ENCODE peak calls at places on chromosomes 4 and X, in eight cellular contexts. D, W, X, Z, V, K, F and P are unnamed samples.

GRCh38 chr4:148522995-148523394 is 80.8 kb upstream of the NR3C2 start:
- DNase-seq in K (no peak), D (no peak), V (no peak), Z (no peak), F (no peak), W (no peak), X (no peak), P (no peak)

GRCh38 chr4:53682196-53682595 is 90.9 kb upstream of the LNX1 start:
- DNase-seq in F (no peak), V (no peak), K (peak; percentile 24), Z (no peak), X (no peak), W (peak; percentile 47), D (no peak), P (no peak)

GRCh38 chr4:134552063-134552462 is 350.5 kb upstream of the PABPC4L start:
- DNase-seq in K (no peak), W (no peak), D (no peak), V (no peak), X (no peak), F (no peak), Z (no peak), P (no peak)

GRCh38 chr4:126794363-126794762 is 838.4 kb upstream of the INTU start:
- DNase-seq in D (no peak), W (peak; percentile 48), K (no peak), F (no peak), V (no peak), Z (no peak), X (no peak), P (no peak)

GRCh38 chr4:139214039-139214534 is 37.1 kb upstream of the ELF2 start:
- DNase-seq in V (no peak), F (peak; percentile 41), Z (peak; percentile 46), W (peak; percentile 22), K (no peak), D (peak; percentile 69), X (no peak), P (no peak)

GRCh38 chr4:139704915-139705485 is 39.4 kb downstream of the MGST2 start:
- DNase-seq in K (no peak), V (no peak), F (no peak), W (peak; percentile 10), D (peak; percentile 44), X (no peak), Z (no peak), P (no peak)

GRCh38 chr4:153634737-153635353 is 49.2 kb upstream of the TLR2 start:
- DNase-seq in F (no peak), W (peak; percentile 54), V (no peak), K (no peak), D (peak; percentile 9), Z (no peak), X (no peak), P (no peak)

GRCh38 chr4:6343950-6344408 is 74.3 kb downstream of the WFS1 start:
- DNase-seq in F (no peak), X (no peak), K (peak; percentile 45), Z (no peak), V (no peak), W (peak; percentile 63), D (peak; percentile 54), P (no peak)

GRCh38 chr4:123921339-123921738 is 524.7 kb downstream of the SPRY1 start:
- DNase-seq in K (no peak), F (no peak), W (no peak), D (no peak), Z (no peak), X (no peak), V (no peak), P (no peak)

GRCh38 chr4:125741825-125742452 is 427.2 kb downstream of the FAT4 start:
- DNase-seq in D (peak; percentile 1), X (no peak), Z (no peak), V (no peak), W (peak; percentile 67), K (no peak), F (no peak), P (no peak)

GRCh38 chrX:131571348-131571747 is 27.5 kb downstream of the OR13H1 start:
- DNase-seq in F (no peak), X (no peak), K (no peak), Z (no peak), V (no peak), D (no peak), W (no peak), P (no peak)

GRCh38 chr4:126611900-126612299 is 1020.9 kb upstream of the INTU start:
- DNase-seq in K (peak; percentile 28), D (no peak), V (no peak), W (peak; percentile 47), X (no peak), Z (no peak), F (no peak), P (no peak)

GRCh38 chrX:73768886-73769285 is 205.9 kb downstream of the CHIC1 start:
- DNase-seq in W (no peak), Z (no peak), K (no peak), V (no peak), X (no peak), D (no peak), F (no peak), P (no peak)

GRCh38 chrX:130772313-130773140 is 130.5 kb downstream of the ENOX2 start:
- DNase-seq in D (peak; percentile 0), W (peak; percentile 59), X (no peak), F (peak; percentile 3), V (no peak), K (peak; percentile 32), Z (no peak), P (no peak)

GRCh38 chr4:108148316-108148715 is 20.4 kb downstream of the LEF1 start:
- DNase-seq in Z (no peak), X (no peak), F (no peak), D (no peak), V (no peak), K (no peak), W (no peak), P (no peak)

GRCh38 chr4:22869235-22869634 is 176.5 kb downstream of the GBA3 start:
- DNase-seq in D (no peak), F (no peak), Z (no peak), V (no peak), W (no peak), K (no peak), X (no peak), P (no peak)
- TF ChIP-seq CTCF in D (peak; percentile 13), F (no peak), Z (no peak), V (peak; percentile 45), W (no peak), K (no peak), X (no peak), P (no peak)

GRCh38 chr4:147160908-147161513 is 215.3 kb upstream of the TTC29 start:
- DNase-seq in X (no peak), F (no peak), Z (no peak), D (peak; percentile 24), W (peak; percentile 81), K (peak; percentile 14), V (no peak), P (peak; percentile 39)

GRCh38 chr4:147163311-147163710 is 217.6 kb upstream of the TTC29 start:
- DNase-seq in W (no peak), V (no peak), K (no peak), F (no peak), Z (no peak), X (no peak), D (no peak), P (no peak)

DNA sequence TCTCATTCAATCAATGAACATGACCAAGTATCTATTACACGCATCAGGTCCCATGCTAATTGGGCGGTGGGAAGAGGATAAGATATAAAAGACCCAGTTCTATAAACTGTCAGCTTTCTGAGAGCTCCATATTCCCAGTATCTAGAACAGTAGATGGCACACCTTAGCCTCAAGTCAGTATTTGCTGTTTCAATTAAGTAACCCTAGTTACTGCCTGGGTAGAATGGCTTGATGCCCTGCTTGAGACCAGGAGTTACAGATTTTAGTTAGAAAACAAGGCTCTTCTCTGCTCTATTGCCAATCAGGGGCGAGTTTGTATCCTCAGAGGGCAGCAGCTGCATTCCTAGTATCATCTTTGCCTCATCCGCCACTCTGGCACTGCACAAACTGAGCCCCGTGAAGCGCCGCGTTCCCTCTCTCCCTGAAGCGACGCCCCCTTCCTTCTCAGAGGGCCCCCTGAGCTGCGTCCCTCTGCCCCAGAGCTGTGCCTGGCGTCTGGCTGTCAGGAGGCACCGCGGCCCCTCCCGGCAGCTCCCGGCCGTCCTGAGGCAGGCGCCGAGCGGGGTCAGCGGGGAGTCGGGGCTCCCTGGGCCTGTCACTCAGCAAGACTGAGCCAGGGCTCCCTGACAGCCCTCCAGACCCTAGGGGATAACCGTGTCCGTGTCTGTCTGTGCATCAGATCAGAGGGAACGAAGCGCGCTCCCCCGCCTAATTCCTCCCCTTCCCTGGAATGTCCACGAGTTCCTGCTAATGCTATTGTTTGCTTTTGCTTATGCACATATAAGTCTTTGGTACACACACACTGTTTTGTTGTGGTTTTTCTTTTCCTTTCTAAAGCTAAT is 212.4 kb upstream of the TTC29 start:
- DNase-seq in W (peak; percentile 43), V (no peak), K (peak; percentile 2), Z (peak; percentile 9), X (no peak), D (peak; percentile 39), F (no peak), P (peak; percentile 33)
- H3K4me3 ChIP-seq in W (peak overlapping the region; percentile 4), V (peak overlapping the region; percentile 50), K (peak overlapping the region; percentile 56), Z (peak overlapping the region; percentile 25), X (peak overlapping the region; percentile 52), D (peak overlapping the region; percentile 2), F (peak overlapping the region; percentile 41), P (peak overlapping the region; percentile 34)

DNA sequence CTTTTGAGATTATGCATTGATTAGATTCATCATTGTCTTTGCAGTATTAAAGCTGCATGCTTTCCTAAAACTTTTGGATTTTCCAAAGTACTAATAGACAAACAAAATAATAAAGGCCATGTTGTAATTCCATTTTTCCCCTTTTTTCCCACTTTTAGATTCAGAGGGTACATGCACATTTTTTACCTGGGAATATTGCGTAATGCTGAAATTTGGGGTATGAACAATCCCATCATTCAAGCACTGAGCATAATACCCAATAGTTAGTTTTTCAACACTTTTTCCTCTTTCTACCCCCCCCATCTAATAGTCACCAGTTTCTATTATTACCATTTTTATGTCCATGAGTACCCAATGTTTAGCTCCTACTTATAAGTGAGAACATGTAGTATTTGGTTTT is 1863.6 kb downstream of the STIM2 start:
- DNase-seq in F (no peak), Z (no peak), X (no peak), W (no peak), D (no peak), K (no peak), V (no peak), P (no peak)
- TF ChIP-seq CTCF in F (no peak), Z (no peak), X (no peak), W (no peak), D (no peak), K (no peak), V (no peak), P (no peak)

GRCh38 chrX:132837126-132837525 is 121.3 kb downstream of the HS6ST2 start:
- DNase-seq in K (no peak), X (no peak), F (no peak), W (peak; percentile 88), D (no peak), Z (no peak), V (peak; percentile 33), P (no peak)
- H3K4me3 ChIP-seq in K (no peak overlapping the region), X (no peak overlapping the region), F (no peak overlapping the region), W (no peak overlapping the region), D (no peak overlapping the region), Z (no peak overlapping the region), V (no peak overlapping the region), P (no peak overlapping the region)

GRCh38 chr4:66569228-66569627 is 898.9 kb upstream of the EPHA5 start:
- DNase-seq in F (no peak), D (no peak), X (no peak), V (no peak), W (no peak), Z (no peak), K (no peak), P (no peak)
- TF ChIP-seq CTCF in F (no peak), D (no peak), X (no peak), V (peak; percentile 9), W (no peak), Z (no peak), K (no peak), P (no peak)